ENCODE peak calls at places on chromosome 2, in ten cellular contexts. J, U, I, R, O, G, Y, V, Q and D are unnamed samples.
A peak's percentile ranks its signal among the peaks of the same experiment; 100 is the strongest.

GRCh38 chr2:203802277-203803045 is 65.1 kb upstream of the CTLA4 start:
- DNase-seq in R (no peak), Q (peak; percentile 69), G (no peak), U (no peak), Y (no peak), O (no peak), J (no peak), V (no peak), I (no peak), D (no peak)

GRCh38 chr2:160967523-160967922 is 192.7 kb upstream of the TANK start:
- DNase-seq in I (no peak), O (no peak), U (no peak), R (no peak), V (no peak), Y (no peak), Q (no peak), J (no peak), G (no peak), D (no peak)

GRCh38 chr2:54949431-54949830 is 100.8 kb downstream of the RTN4 start:
- DNase-seq in Q (no peak), V (no peak), U (no peak), G (no peak), I (no peak), J (no peak), R (no peak), O (no peak), Y (no peak), D (no peak)

GRCh38 chr2:120227111-120227991 is 4.2 kb upstream of the TMEM185B start:
- DNase-seq in Y (no peak), Q (no peak), V (no peak), O (no peak), J (no peak), G (no peak), I (no peak), R (no peak), U (no peak), D (no peak)

GRCh38 chr2:27798948-27799645 is 27.6 kb downstream of the MRPL33 start:
- DNase-seq in U (no peak), V (no peak), O (peak; percentile 89), J (no peak), I (no peak), Q (peak; percentile 100), G (no peak), R (peak; percentile 99), Y (peak; percentile 93), D (no peak)

GRCh38 chr2:133732982-133733670 is 164.9 kb upstream of the NCKAP5 start:
- DNase-seq in G (no peak), U (no peak), V (no peak), R (no peak), Y (no peak), J (no peak), O (no peak), I (no peak), Q (peak; percentile 11), D (no peak)

GRCh38 chr2:38702413-38702812 is 36.5 kb downstream of the GALM start:
- DNase-seq in Q (peak; percentile 72), R (no peak), G (no peak), O (no peak), J (no peak), V (no peak), I (no peak), Y (no peak), U (no peak), D (no peak)

GRCh38 chr2:205511666-205512065 is 170.6 kb upstream of the NRP2 start:
- DNase-seq in U (no peak), Q (no peak), R (no peak), I (no peak), G (no peak), Y (no peak), J (no peak), V (no peak), O (no peak), D (no peak)

GRCh38 chr2:13650586-13651180 is 933.9 kb downstream of the TRIB2 start:
- DNase-seq in Q (peak; percentile 54), J (no peak), Y (no peak), I (peak; percentile 15), G (no peak), V (no peak), R (no peak), U (no peak), O (no peak), D (no peak)